ENCODE peak calls at places on chromosome 1, in eight cellular contexts. Q is NCI-H2029; O is naive thymus-derived CD8-positive, alpha-beta T cell; H is stimulated activated CD4-positive, alpha-beta T cell treated with anti-CD3 and anti-CD28 coated beads, Interleukin-2, amount 100 ng/mL, for 24 hours; P is endothelial cell; B is colonic mucosa; R is AG08396; X is cardiac muscle cell. N is an unnamed sample.

GRCh38 chr1:177230228-177231016 is 59.7 kb downstream of the BRINP2 start:
- DNase-seq in X (no peak), H (no peak), O (no peak), Q (no peak), B (no peak), R (no peak), P (no peak), N (no peak)

GRCh38 chr1:154344977-154345837 is 19.9 kb downstream of the ATP8B2 start:
- DNase-seq in P (peak), B (peak), Q (no peak), R (peak), H (peak), X (peak), O (peak), N (no peak)

GRCh38 chr1:145751491-145752021 is 32.3 kb downstream of the CD160 start:
- DNase-seq in O (no peak), R (peak), H (no peak), B (no peak), X (peak), Q (no peak), P (no peak), N (no peak)

GRCh38 chr1:219798283-219799030 is 129.9 kb downstream of the SLC30A10 start:
- DNase-seq in Q (no peak), P (no peak), H (no peak), X (peak), B (no peak), R (peak), O (no peak), N (no peak)

GRCh38 chr1:6965914-6966241 is 180.6 kb downstream of the CAMTA1 start:
- DNase-seq in Q (no peak), R (no peak), P (no peak), H (no peak), O (no peak), X (no peak), B (no peak), N (no peak)

GRCh38 chr1:209627349-209628196 is 24.7 kb downstream of the LAMB3 start:
- DNase-seq in X (peak), R (peak), B (peak), O (peak), H (peak), Q (peak), P (peak), N (no peak)

GRCh38 chr1:192474080-192474683 is 101.4 kb upstream of the RGS1 start:
- DNase-seq in Q (peak), X (peak), R (peak), B (no peak), P (peak), O (no peak), H (no peak), N (no peak)

GRCh38 chr1:56908619-56909340 is 54.2 kb downstream of the C8A start:
- DNase-seq in R (no peak), X (peak), P (no peak), Q (no peak), H (no peak), B (no peak), O (no peak), N (peak)

GRCh38 chr1:55695553-55695952 is 480.4 kb upstream of the USP24 start:
- DNase-seq in O (no peak), X (no peak), P (no peak), B (no peak), R (no peak), H (no peak), Q (no peak), N (no peak)

GRCh38 chr1:164613176-164613575 is 54.2 kb downstream of the PBX1 start:
- DNase-seq in O (no peak), X (no peak), B (peak), R (no peak), P (no peak), Q (no peak), H (no peak), N (no peak)

N was measured in GF-D8.